ENCODE peak calls at places on chromosomes 6 and 20, in eight cellular contexts. J is omental fat pad, S is progenitor cell of endocrine pancreas, B is fibroblast of the aortic adventitia, W is ovary, M is nephron progenitor cell, E is fibroblast of lung, G is fibroblast of pulmonary artery. D is an unnamed sample.

GRCh38 chr6:135267085-135267484 is 86.0 kb downstream of the MYB start:
- DNase-seq in J (no peak), S (no peak), B (no peak), W (no peak), M (no peak), E (no peak), G (no peak), D (no peak)

GRCh38 chr6:56144538-56145324 is 102.6 kb downstream of the COL21A1 start:
- DNase-seq in J (no peak), S (no peak), B (peak; percentile 78), W (no peak), M (no peak), E (peak; percentile 74), G (peak; percentile 24), D (no peak)

GRCh38 chr6:21392177-21392576 is 201.4 kb upstream of the SOX4 start:
- DNase-seq in J (no peak), S (no peak), B (no peak), W (no peak), M (no peak), E (no peak), G (no peak), D (no peak)

GRCh38 chr20:32636821-32637220 is 36.9 kb downstream of the C20orf203 start:
- DNase-seq in J (no peak), S (no peak), B (no peak), W (no peak), M (no peak), E (no peak), G (no peak), D (no peak)

GRCh38 chr6:53878808-53879207 is 84.0 kb downstream of the LRRC1 start:
- DNase-seq in J (no peak), S (no peak), B (no peak), W (no peak), M (no peak), E (no peak), G (no peak), D (no peak)

GRCh38 chr20:38046572-38046971 is 13.0 kb downstream of the RPRD1B start:
- DNase-seq in J (no peak), S (no peak), B (no peak), W (no peak), M (no peak), E (no peak), G (no peak), D (no peak)

GRCh38 chr6:51790946-51791345 is 296.5 kb downstream of the PKHD1 start:
- DNase-seq in J (no peak), S (no peak), B (no peak), W (no peak), M (no peak), E (no peak), G (no peak), D (no peak)

GRCh38 chr6:47206626-47207025 is 103.1 kb downstream of the TNFRSF21 start:
- DNase-seq in J (no peak), S (no peak), B (no peak), W (no peak), M (no peak), E (no peak), G (peak; percentile 36), D (no peak)

GRCh38 chr6:26170181-26170580 is 83.0 kb downstream of the HFE start:
- DNase-seq in J (no peak), S (no peak), B (no peak), W (no peak), M (no peak), E (no peak), G (no peak), D (no peak)

GRCh38 chr6:128111096-128111495 is 210.2 kb upstream of the THEMIS start:
- DNase-seq in J (no peak), S (no peak), B (peak; percentile 56), W (no peak), M (no peak), E (peak; percentile 47), G (peak; percentile 31), D (no peak)

GRCh38 chr6:149487316-149487715 is 2.5 kb upstream of the ZC3H12D start:
- DNase-seq in J (no peak), S (no peak), B (no peak), W (no peak), M (no peak), E (no peak), G (no peak), D (no peak)

DNA sequence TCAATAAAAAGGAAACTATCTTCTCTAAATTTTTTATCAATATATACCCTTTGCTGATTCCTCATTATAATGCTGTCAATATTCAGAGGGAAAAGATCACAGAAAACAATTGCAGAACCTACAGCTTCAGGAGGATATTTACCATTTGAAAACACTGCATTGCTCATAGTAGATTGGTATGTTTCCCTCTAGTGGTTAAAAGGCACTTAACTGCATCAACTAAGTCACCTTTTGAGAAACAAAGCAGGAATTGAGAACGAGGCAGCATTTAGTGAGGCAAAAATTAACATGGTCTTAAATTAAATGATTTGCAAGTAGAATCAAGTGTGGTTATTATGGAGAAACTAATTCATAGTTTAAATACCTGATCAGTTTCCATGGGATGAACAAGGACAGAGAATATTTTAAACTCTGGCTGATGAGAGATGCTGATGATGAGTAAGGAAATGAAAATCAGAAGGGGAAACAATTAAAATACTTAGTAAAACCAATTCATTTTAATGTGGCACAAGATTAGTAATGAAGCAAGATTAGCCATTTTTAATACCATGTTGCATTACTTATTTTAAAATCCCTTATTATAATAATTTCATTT is 642.1 kb downstream of the EPHA7 start:
- DNase-seq in J (no peak), S (no peak), B (no peak), W (no peak), M (no peak), E (peak; percentile 68), G (peak; percentile 30), D (no peak)
- TF ChIP-seq CTCF in J (no peak), S (peak; percentile 75), B (peak; percentile 21), W (no peak), M (peak; percentile 65), E (peak; percentile 71), G (peak; percentile 43), D (no peak)

GRCh38 chr20:33666293-33667244 is at the start of gene ACTL10:
- DNase-seq in J (peak; percentile 97), S (peak; percentile 77), B (peak; percentile 99), W (peak; percentile 99), M (peak; percentile 85), E (peak; percentile 98), G (peak; percentile 99), D (peak; percentile 93)

GRCh38 chr20:33668791-33669155 is 2.0 kb downstream of the ACTL10 start:
- DNase-seq in J (no peak), S (no peak), B (no peak), W (no peak), M (no peak), E (no peak), G (no peak), D (no peak)

GRCh38 chr20:33669224-33669623 is 2.5 kb downstream of the ACTL10 start:
- DNase-seq in J (no peak), S (no peak), B (no peak), W (no peak), M (no peak), E (no peak), G (no peak), D (no peak)

GRCh38 chr20:33668087-33668790 is 1.5 kb downstream of the ACTL10 start:
- DNase-seq in J (no peak), S (peak; percentile 72), B (no peak), W (peak; percentile 84), M (peak; percentile 76), E (no peak), G (no peak), D (peak; percentile 82)

DNA sequence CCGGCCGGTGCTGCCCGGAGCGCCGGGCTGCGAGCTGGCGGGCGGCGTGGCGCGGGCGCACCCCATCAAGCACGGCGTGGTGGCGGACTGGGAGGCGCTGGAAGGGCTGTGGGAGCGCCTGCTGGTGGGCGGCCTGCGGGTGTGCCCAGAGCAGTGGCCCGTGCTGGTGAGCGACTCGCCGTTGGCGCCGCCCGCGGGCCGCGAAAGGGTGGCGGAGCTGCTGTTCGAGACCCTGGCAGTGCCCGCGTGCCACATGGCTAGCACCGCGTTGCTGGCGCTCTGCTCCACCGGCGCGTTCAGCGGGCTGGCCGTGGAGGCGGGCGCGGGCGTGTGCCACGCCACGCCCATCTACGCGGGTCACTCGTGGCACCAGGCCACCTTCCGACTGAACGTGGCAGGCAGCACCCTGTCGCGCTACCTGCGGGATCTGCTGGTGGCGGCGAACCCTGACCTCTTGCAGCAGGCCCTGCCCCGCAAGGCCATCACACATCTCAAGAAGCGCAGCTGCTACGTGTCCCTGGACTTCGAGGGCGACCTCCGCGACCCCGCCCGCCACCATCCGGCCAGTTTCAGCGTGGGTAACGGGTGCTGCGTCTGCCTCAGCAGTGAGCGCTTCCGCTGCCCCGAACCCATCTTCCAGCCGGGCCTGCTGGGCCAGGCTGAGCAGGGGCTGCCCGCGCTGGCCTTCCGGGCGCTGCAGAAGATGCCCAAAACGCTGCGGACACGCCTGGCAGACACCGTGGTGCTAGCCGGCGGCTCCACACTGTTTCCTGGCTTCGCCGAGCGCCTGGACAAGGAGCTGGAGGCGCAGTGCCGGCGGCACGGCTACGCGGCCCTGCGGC is 723 bp downstream of the ACTL10 start:
- DNase-seq in J (no peak), S (no peak), B (peak; percentile 74), W (peak; percentile 73), M (peak; percentile 31), E (peak; percentile 66), G (peak; percentile 79), D (peak; percentile 56)
- TF ChIP-seq CTCF in J (peak; percentile 90), S (peak; percentile 91), B (no peak), W (no peak), M (no peak), E (no peak), G (no peak), D (peak; percentile 86)

DNA sequence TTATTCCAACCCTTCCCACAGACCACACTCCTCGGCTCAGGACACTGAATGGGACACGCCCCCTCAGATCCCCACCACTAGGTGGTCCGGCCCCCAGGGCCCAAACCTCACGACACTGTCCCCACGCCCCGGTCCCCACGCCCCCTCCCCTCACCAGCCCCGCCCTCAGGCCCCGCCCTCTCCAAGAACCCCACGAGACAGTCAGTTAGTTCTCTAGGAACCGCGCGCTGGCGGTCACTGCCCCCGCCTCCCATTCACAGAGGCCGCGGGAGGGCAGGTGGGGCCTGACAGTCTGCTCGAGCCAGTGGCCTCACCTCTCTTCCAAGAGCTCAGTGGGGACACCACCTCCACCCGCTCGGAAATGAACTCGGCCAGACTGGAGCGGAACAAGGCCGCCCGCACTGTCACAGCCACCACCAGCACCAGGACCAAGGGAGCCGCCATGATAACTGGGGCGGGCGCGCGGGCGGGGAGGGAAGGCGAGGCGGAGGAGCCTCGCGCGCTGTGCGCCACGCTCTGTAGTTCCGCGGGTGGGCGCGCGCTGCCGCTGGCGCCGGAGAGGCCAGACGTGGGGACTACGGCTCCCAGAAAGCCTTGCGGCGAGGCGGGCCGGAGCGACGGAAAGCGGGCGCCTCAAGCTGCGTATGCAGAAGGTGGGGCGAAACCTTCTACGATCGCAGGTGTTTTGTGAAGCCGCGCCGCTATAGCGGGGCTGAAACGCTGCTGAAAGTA is at the start of gene PIGU:
- DNase-seq in J (peak; percentile 69), S (peak; percentile 96), B (peak; percentile 88), W (peak; percentile 93), M (peak; percentile 91), E (peak; percentile 91), G (peak; percentile 95), D (peak; percentile 97)
- TF ChIP-seq CTCF in J (no peak), S (peak; percentile 36), B (peak; percentile 8), W (no peak), M (no peak), E (peak; percentile 6), G (no peak), D (no peak)

DNA sequence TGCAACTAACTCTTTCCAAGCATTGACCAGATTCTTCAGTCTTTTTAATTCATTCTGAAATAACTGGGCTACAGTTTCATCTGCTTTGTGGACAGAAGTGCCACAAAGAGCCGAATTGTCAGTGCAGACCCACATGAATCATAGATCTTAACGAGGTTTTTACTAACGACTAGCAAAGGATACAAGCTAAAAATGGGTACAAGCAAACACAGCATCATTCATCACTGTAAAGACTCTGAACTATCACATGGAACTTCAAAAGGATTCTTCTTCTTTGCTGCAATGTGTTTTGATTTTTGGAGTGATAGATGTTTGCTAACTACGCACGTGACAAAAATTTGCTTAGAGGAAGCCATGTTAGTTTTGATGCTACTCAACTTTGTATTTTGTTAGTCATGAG is 227.1 kb downstream of the ESR1 start:
- DNase-seq in J (no peak), S (no peak), B (no peak), W (no peak), M (no peak), E (no peak), G (no peak), D (no peak)
- TF ChIP-seq CTCF in J (no peak), S (no peak), B (no peak), W (no peak), M (no peak), E (no peak), G (no peak), D (no peak)